ENCODE peak calls at places on chromosomes 6 and 20, in nine cellular contexts. A, K, Q, C, D, J, S, N and X are unnamed samples.

GRCh38 chr6:50655848-50656453 is 57.4 kb upstream of the TFAP2D start:
- DNase-seq in S (no peak), K (no peak), C (no peak), J (peak), Q (no peak), N (no peak), D (peak), A (no peak), X (no peak)

GRCh38 chr6:6825153-6825847 is 236.8 kb downstream of the LY86 start:
- DNase-seq in J (no peak), A (no peak), C (no peak), S (no peak), K (no peak), D (no peak), N (no peak), Q (no peak), X (no peak)

GRCh38 chr20:54416770-54417169 is 58.6 kb upstream of the DOK5 start:
- DNase-seq in A (no peak), C (no peak), Q (no peak), D (no peak), J (no peak), K (no peak), S (no peak), N (no peak), X (no peak)

GRCh38 chr6:140193269-140193668 is 818.8 kb upstream of the CITED2 start:
- DNase-seq in Q (no peak), K (no peak), S (no peak), D (peak), C (no peak), J (no peak), A (no peak), N (no peak), X (no peak)

GRCh38 chr6:140320081-140320798 is 945.8 kb upstream of the CITED2 start:
- DNase-seq in K (no peak), A (peak), N (no peak), Q (peak), J (no peak), D (peak), C (no peak), S (peak), X (no peak)

GRCh38 chr6:40054186-40054585 is 119.9 kb upstream of the MOCS1 start:
- DNase-seq in C (no peak), S (no peak), N (no peak), J (no peak), K (no peak), A (no peak), D (no peak), Q (no peak), X (no peak)

GRCh38 chr20:18773566-18773965 is 40.0 kb upstream of the SCP2D1 start:
- DNase-seq in K (no peak), S (no peak), Q (no peak), J (no peak), N (no peak), C (no peak), A (no peak), D (no peak), X (no peak)

GRCh38 chr20:49345538-49345937 is 67.7 kb upstream of the ZNFX1 start:
- DNase-seq in S (no peak), A (no peak), N (no peak), Q (peak), D (peak), C (no peak), K (no peak), J (no peak), X (peak)

GRCh38 chr6:164563866-164564265 is 745.5 kb downstream of the C6orf118 start:
- DNase-seq in K (no peak), D (no peak), N (no peak), J (no peak), Q (no peak), C (no peak), A (no peak), S (no peak), X (no peak)

GRCh38 chr6:116055513-116055912 is 5.2 kb downstream of the FRK start:
- DNase-seq in Q (no peak), C (no peak), A (no peak), K (no peak), S (no peak), J (no peak), D (no peak), N (no peak), X (no peak)

GRCh38 chr6:2937627-2938003 is 33.8 kb downstream of the SERPINB6 start:
- DNase-seq in C (no peak), S (no peak), K (no peak), J (no peak), N (no peak), Q (no peak), D (no peak), A (no peak), X (no peak)

GRCh38 chr6:98845201-98846020 is 11.0 kb downstream of the POU3F2 start:
- DNase-seq in D (peak), C (peak), N (peak), Q (peak), S (peak), J (peak), K (no peak), A (peak), X (peak)

GRCh38 chr6:30917487-30917886 is 3.4 kb downstream of the VARS2 start:
- DNase-seq in Q (no peak), A (no peak), K (no peak), D (no peak), N (no peak), J (no peak), S (no peak), C (no peak), X (no peak)

GRCh38 chr6:79946773-79947190 is 571 bp downstream of the ELOVL4 start:
- DNase-seq in D (peak), Q (peak), K (no peak), S (peak), J (peak), A (no peak), N (peak), C (no peak), X (no peak)

GRCh38 chr20:3311623-3312022 is 72.6 kb upstream of the SLC4A11 start:
- DNase-seq in J (no peak), N (no peak), S (no peak), C (no peak), K (no peak), D (no peak), A (no peak), Q (no peak), X (no peak)

GRCh38 chr6:1381397-1382330 is 7.7 kb upstream of the FOXF2 start:
- DNase-seq in S (peak), K (no peak), N (peak), J (peak), Q (no peak), D (peak), A (no peak), C (no peak), X (no peak)

GRCh38 chr6:169960003-169960344 is 208.6 kb downstream of the ERMARD start:
- DNase-seq in D (no peak), K (peak), A (no peak), J (no peak), S (no peak), C (no peak), N (no peak), Q (no peak), X (no peak)

GRCh38 chr6:138182939-138183791 is 21.4 kb downstream of the ARFGEF3 start:
- DNase-seq in Q (no peak), S (no peak), D (no peak), N (no peak), K (no peak), A (no peak), C (no peak), J (no peak), X (no peak)

GRCh38 chr6:138028893-138029292 is 78.3 kb downstream of the PERP start:
- DNase-seq in D (no peak), J (no peak), S (no peak), Q (no peak), K (no peak), N (no peak), C (no peak), A (no peak), X (no peak)

GRCh38 chr6:106360410-106360988 is at the start of gene CRYBG1:
- DNase-seq in K (no peak), S (peak), Q (no peak), D (peak), N (peak), C (peak), A (no peak), J (peak), X (no peak)

GRCh38 chr20:59634435-59635005 is 30.2 kb downstream of the PHACTR3 start:
- DNase-seq in K (no peak), Q (no peak), N (no peak), A (no peak), J (no peak), S (no peak), C (no peak), D (no peak), X (no peak)

GRCh38 chr6:81981812-81982211 is 229.3 kb upstream of the TENT5A start:
- DNase-seq in D (peak), N (no peak), S (peak), J (no peak), Q (peak), A (no peak), K (no peak), C (no peak), X (peak)

GRCh38 chr6:136658711-136659110 is 108.5 kb upstream of the MAP7 start:
- DNase-seq in N (no peak), S (no peak), K (no peak), D (no peak), Q (no peak), C (no peak), J (no peak), A (no peak), X (no peak)

GRCh38 chr6:160378218-160378617 is 30.0 kb downstream of the SLC22A3 start:
- DNase-seq in C (no peak), A (no peak), J (no peak), K (no peak), S (no peak), Q (no peak), N (no peak), D (no peak), X (no peak)

GRCh38 chr6:156359912-156360311 is 417.3 kb upstream of the ARID1B start:
- DNase-seq in K (no peak), J (no peak), N (no peak), Q (no peak), D (no peak), C (no peak), S (no peak), A (no peak), X (no peak)
- TF ChIP-seq CTCF in K (peak), J (no peak), N (no peak), Q (no peak), D (no peak), C (no peak), S (peak), A (no peak), X (no peak)

DNA sequence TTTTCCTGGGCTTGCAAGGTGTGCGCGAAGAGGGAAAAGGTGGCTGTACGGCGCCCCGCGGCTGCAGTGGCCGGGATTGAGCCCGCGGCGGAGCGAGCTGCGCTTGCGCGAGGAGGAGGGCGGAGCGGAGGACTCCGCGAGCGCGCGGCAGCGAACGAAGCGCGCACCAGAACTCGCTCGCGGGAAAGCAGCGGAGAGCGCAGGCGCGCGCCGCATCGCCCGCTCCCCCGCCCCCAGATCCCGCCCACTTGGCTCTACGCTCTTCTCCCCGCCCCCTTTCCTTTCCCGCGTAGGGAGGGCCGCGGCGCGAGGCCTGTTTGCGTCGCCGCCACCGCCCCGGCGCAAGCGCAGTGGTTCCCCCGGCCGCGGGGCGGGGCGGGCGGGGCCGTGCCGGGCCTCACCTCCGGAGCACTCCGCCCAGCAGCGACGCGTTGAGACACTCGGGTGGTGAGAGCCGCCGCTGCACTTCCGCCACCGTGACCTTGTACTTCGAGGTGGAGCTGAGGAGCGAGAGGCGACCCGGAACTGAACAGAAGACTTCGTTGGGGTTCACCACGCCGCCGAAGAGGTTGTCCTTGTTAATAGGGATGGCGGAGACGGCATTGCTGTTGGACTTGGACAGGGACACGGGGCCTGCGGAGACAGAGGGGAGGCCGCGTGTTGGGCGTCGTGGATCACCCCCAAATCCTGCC is 10.6 kb downstream of the TFAP2A start:
- DNase-seq in K (peak), C (peak), Q (peak), D (peak), N (peak), A (peak), J (peak), S (peak), X (peak)
- TF ChIP-seq CTCF in K (peak), C (peak), Q (no peak), D (peak), N (peak), A (peak), J (peak), S (peak), X (peak)

GRCh38 chr6:46555129-46555528 is 63.9 kb upstream of the RCAN2 start:
- DNase-seq in A (no peak), J (no peak), D (no peak), C (no peak), K (no peak), S (no peak), N (no peak), Q (no peak), X (no peak)

DNA sequence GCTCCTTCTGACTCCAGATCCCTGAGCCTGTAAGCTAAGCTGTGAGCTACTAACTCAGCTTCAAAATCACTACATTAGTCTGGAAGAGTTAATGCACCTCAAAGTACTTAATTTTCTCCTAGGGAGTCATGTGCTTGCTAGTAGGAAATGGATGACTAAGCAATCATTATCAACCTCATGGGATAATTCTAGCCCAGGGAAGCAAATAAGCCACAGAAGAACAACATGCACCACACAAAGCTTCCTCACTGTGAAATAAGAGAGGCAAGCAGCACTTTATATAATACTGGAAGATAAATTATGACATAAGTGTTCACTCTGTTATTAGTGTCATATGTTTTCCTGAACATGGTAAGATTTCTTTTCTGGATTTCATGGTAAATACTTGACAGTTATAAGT is 57.9 kb upstream of the RCAN2 start:
- DNase-seq in J (no peak), Q (no peak), S (no peak), A (no peak), K (no peak), D (no peak), C (no peak), N (no peak), X (no peak)
- TF ChIP-seq CTCF in J (no peak), Q (no peak), S (no peak), A (no peak), K (no peak), D (no peak), C (no peak), N (no peak), X (no peak)

DNA sequence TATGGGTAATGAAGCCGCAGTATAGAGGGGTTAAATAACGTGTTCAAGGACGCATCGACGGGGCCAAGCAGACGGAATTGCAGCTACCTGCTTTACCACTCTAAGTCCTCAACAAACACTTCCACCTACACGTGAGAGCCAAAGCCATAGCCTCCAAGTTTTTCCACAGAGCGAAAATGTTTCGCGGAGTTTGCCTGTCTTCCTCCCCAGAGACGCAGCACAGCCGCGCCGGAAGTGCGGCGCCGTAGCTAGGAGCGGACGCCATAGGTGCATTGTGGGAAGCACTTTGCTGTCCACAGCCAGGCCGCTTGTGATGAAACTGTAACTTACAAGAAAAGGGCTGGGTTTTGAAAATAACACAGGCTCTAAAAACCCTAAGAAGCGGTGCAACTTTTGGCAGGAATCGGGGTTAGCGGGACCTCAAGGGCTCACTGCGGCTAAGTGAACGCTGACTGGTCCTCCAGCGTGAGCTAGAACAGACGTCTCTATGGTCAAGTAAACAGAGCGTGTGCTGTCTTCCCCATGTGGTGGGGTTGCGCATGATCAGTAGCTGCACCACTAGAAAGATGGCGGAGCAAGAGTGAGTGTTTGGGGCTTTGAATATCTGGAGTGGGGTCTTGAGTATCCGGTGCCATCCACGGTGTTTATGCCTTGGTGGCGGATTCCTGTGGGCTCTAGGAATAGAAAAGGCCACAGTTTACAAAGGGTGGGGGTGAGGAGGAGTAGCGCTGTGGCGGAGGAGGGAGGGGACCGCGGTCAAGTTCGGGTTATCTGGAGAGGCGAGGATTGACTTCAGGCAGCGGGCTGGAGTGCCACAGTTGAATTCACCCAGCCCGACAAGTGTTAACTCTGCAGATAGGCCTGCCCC is at the start of gene RPL7L1:
- DNase-seq in C (peak), S (peak), A (peak), N (peak), D (peak), Q (peak), J (peak), K (no peak), X (peak)
- TF ChIP-seq CTCF in C (no peak), S (no peak), A (peak), N (peak), D (no peak), Q (no peak), J (peak), K (peak), X (no peak)

GRCh38 chr20:48171626-48172025 is 386.3 kb upstream of the SULF2 start:
- DNase-seq in K (no peak), A (no peak), N (no peak), D (no peak), J (no peak), S (no peak), Q (no peak), C (no peak), X (no peak)
- TF ChIP-seq CTCF in K (no peak), A (no peak), N (peak), D (no peak), J (no peak), S (no peak), Q (no peak), C (no peak), X (no peak)

GRCh38 chr6:8059129-8059528 is 5.1 kb downstream of the BLOC1S5 start:
- DNase-seq in S (peak), D (peak), K (no peak), C (no peak), J (no peak), A (no peak), Q (peak), N (no peak), X (no peak)
- TF ChIP-seq CTCF in S (peak), D (no peak), K (peak), C (no peak), J (no peak), A (no peak), Q (peak), N (peak), X (peak)

DNA sequence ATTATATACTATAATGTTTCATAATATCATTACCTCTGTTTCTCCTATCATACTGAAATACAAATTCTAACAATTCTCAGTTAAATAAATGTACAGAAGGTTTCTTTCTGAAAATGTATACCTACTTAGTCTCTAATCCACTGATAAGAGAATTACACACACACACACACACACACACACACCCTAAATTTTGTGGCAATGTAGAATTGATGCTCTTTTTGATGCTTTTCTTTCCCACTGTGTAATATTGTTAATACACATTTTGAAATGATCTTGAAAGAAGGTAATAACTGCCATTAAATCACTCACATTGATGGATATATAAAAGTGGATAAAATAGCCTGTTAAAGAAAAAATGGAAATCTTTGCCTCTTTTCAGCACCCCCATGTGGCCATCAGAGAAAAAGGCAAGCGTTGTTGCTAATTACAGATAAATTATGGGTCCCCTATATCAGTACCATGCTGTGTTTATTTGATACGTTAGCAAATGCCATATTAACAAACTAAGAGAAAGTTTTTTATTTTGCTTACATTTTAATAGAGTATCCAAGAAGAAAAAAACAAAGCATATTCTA is 76.6 kb upstream of the VGLL2 start:
- DNase-seq in C (no peak), Q (no peak), N (no peak), A (no peak), K (no peak), D (no peak), J (no peak), S (no peak), X (no peak)
- TF ChIP-seq CTCF in C (no peak), Q (peak), N (peak), A (peak), K (peak), D (peak), J (peak), S (no peak), X (no peak)

GRCh38 chr6:158808442-158808833 is 10.7 kb downstream of the EZR start:
- DNase-seq in Q (no peak), N (no peak), S (no peak), D (no peak), C (no peak), J (no peak), K (no peak), A (no peak), X (no peak)
- TF ChIP-seq CTCF in Q (no peak), N (no peak), S (no peak), D (no peak), C (no peak), J (no peak), K (no peak), A (no peak), X (no peak)

GRCh38 chr6:10030942-10031537 is 383.8 kb downstream of the TFAP2A start:
- DNase-seq in A (no peak), C (no peak), N (no peak), S (no peak), D (no peak), K (no peak), J (no peak), Q (no peak), X (no peak)
- TF ChIP-seq CTCF in A (peak), C (no peak), N (peak), S (peak), D (peak), K (peak), J (peak), Q (peak), X (peak)

GRCh38 chr6:12189150-12189549 is 101.0 kb upstream of the EDN1 start:
- DNase-seq in N (no peak), Q (no peak), S (no peak), J (no peak), C (no peak), K (no peak), D (no peak), A (no peak), X (no peak)

GRCh38 chr6:12186543-12186942 is 103.6 kb upstream of the EDN1 start:
- DNase-seq in D (no peak), S (no peak), J (no peak), Q (no peak), A (no peak), K (no peak), N (no peak), C (no peak), X (no peak)

GRCh38 chr6:12181481-12181880 is 108.7 kb upstream of the EDN1 start:
- DNase-seq in K (no peak), Q (no peak), S (no peak), A (no peak), C (no peak), D (no peak), N (no peak), J (no peak), X (no peak)

GRCh38 chr6:12182676-12183075 is 107.5 kb upstream of the EDN1 start:
- DNase-seq in J (no peak), K (no peak), A (no peak), N (no peak), D (peak), Q (peak), C (no peak), S (peak), X (no peak)

GRCh38 chr6:12185081-12185673 is 105.0 kb upstream of the EDN1 start:
- DNase-seq in N (no peak), D (no peak), A (no peak), C (no peak), K (no peak), J (no peak), Q (no peak), S (no peak), X (no peak)
- TF ChIP-seq CTCF in N (no peak), D (no peak), A (no peak), C (no peak), K (no peak), J (no peak), Q (no peak), S (no peak), X (no peak)